ENCODE peak calls at places on chromosomes 5 and 9, in six cellular contexts. One of them, this sample, is unnamed. For H3K36me3, the result is how much of the 10 kb centered on the place peaks cover.

GRCh38 chr9:33740075-33740474 is 55.3 kb upstream of the PRSS3 start:
- DNase-seq in H1: no peak
- DNase-seq in IMR-90: no peak
- DNase-seq in mesenchymal stem cell: no peak
- DNase-seq in neuronal stem cell: no peak
- DNase-seq in trophoblast cell: no peak
- DNase-seq in this sample: no peak

GRCh38 chr5:53071738-53072137 is 37.8 kb downstream of the MOCS2 start:
- DNase-seq in IMR-90: peak
- DNase-seq in H1: no peak
- DNase-seq in trophoblast cell: no peak
- DNase-seq in neuronal stem cell: no peak
- DNase-seq in mesenchymal stem cell: peak
- DNase-seq in this sample: no peak

GRCh38 chr5:172637122-172637580 is 3.9 kb upstream of the NEURL1B start:
- DNase-seq in H1: no peak
- DNase-seq in mesenchymal stem cell: no peak
- DNase-seq in neuronal stem cell: no peak
- DNase-seq in trophoblast cell: no peak
- DNase-seq in IMR-90: no peak
- DNase-seq in this sample: no peak

GRCh38 chr9:127168756-127169506 is 46.5 kb upstream of the ANGPTL2 start:
- DNase-seq in mesenchymal stem cell: no peak
- DNase-seq in trophoblast cell: no peak
- DNase-seq in IMR-90: no peak
- DNase-seq in neuronal stem cell: no peak
- DNase-seq in H1: no peak
- DNase-seq in this sample: no peak

GRCh38 chr5:43193952-43194321 is 1.9 kb downstream of the NIM1K start:
- DNase-seq in neuronal stem cell: no peak
- DNase-seq in trophoblast cell: no peak
- DNase-seq in IMR-90: no peak
- DNase-seq in mesenchymal stem cell: no peak
- DNase-seq in H1: no peak
- DNase-seq in this sample: peak

GRCh38 chr9:121201045-121201737 is 478 bp downstream of the RAB14 start:
- DNase-seq in IMR-90: no peak
- DNase-seq in mesenchymal stem cell: no peak
- DNase-seq in neuronal stem cell: peak
- DNase-seq in trophoblast cell: no peak
- DNase-seq in H1: peak
- DNase-seq in this sample: peak

GRCh38 chr5:158522001-158522400 is 577.7 kb downstream of the EBF1 start:
- DNase-seq in mesenchymal stem cell: no peak
- DNase-seq in trophoblast cell: no peak
- DNase-seq in neuronal stem cell: no peak
- DNase-seq in H1: no peak
- DNase-seq in IMR-90: peak
- DNase-seq in this sample: no peak

GRCh38 chr5:102731704-102732103 is 23.4 kb upstream of the PAM start:
- DNase-seq in neuronal stem cell: no peak
- DNase-seq in IMR-90: no peak
- DNase-seq in trophoblast cell: no peak
- DNase-seq in H1: no peak
- DNase-seq in mesenchymal stem cell: no peak
- DNase-seq in this sample: no peak

GRCh38 chr9:110007477-110008270 is 200.3 kb downstream of the C9orf152 start:
- DNase-seq in mesenchymal stem cell: no peak
- DNase-seq in IMR-90: peak
- DNase-seq in neuronal stem cell: no peak
- DNase-seq in H1: no peak
- DNase-seq in trophoblast cell: peak
- DNase-seq in this sample: no peak

GRCh38 chr9:23492126-23493002 is 333.7 kb downstream of the ELAVL2 start:
- DNase-seq in mesenchymal stem cell: peak
- DNase-seq in IMR-90: peak
- DNase-seq in trophoblast cell: no peak
- DNase-seq in neuronal stem cell: peak
- DNase-seq in H1: no peak
- DNase-seq in this sample: peak

GRCh38 chr5:178086266-178086665 is 27.1 kb upstream of the N4BP3 start:
- DNase-seq in mesenchymal stem cell: no peak
- DNase-seq in neuronal stem cell: no peak
- DNase-seq in IMR-90: no peak
- DNase-seq in trophoblast cell: peak
- DNase-seq in H1: peak
- DNase-seq in this sample: no peak

GRCh38 chr5:10261065-10261464 is 11.0 kb downstream of the CCT5 start:
- DNase-seq in neuronal stem cell: no peak
- DNase-seq in IMR-90: no peak
- DNase-seq in mesenchymal stem cell: no peak
- DNase-seq in H1: no peak
- DNase-seq in trophoblast cell: no peak
- DNase-seq in this sample: no peak

GRCh38 chr9:91852801-91853347 is 97.2 kb downstream of the ROR2 start:
- DNase-seq in mesenchymal stem cell: no peak
- DNase-seq in neuronal stem cell: no peak
- DNase-seq in trophoblast cell: no peak
- DNase-seq in IMR-90: no peak
- DNase-seq in H1: no peak
- DNase-seq in this sample: no peak

GRCh38 chr5:115599502-115599901 is 2.8 kb downstream of the TICAM2 start:
- DNase-seq in IMR-90: peak
- DNase-seq in mesenchymal stem cell: peak
- DNase-seq in trophoblast cell: peak
- DNase-seq in neuronal stem cell: no peak
- DNase-seq in H1: no peak
- DNase-seq in this sample: no peak

GRCh38 chr9:76371901-76372300 is 22.3 kb downstream of the RFK start:
- DNase-seq in mesenchymal stem cell: peak
- DNase-seq in trophoblast cell: no peak
- DNase-seq in IMR-90: peak
- DNase-seq in neuronal stem cell: no peak
- DNase-seq in H1: no peak
- DNase-seq in this sample: peak

GRCh38 chr5:66171349-66172344 is 27.5 kb downstream of the SREK1 start:
- DNase-seq in mesenchymal stem cell: peak
- DNase-seq in H1: no peak
- DNase-seq in trophoblast cell: peak
- DNase-seq in IMR-90: peak
- DNase-seq in neuronal stem cell: no peak
- DNase-seq in this sample: peak

GRCh38 chr5:69129413-69129812 is 35.6 kb downstream of the SLC30A5 start:
- DNase-seq in mesenchymal stem cell: peak
- DNase-seq in H1: no peak
- DNase-seq in trophoblast cell: peak
- DNase-seq in neuronal stem cell: no peak
- DNase-seq in IMR-90: peak
- DNase-seq in this sample: no peak

GRCh38 chr5:168404366-168404765 is 81.9 kb upstream of the RARS1 start:
- DNase-seq in neuronal stem cell: no peak
- DNase-seq in trophoblast cell: no peak
- DNase-seq in H1: no peak
- DNase-seq in IMR-90: peak
- DNase-seq in mesenchymal stem cell: peak
- DNase-seq in this sample: no peak

GRCh38 chr9:125843646-125844045 is 96.5 kb downstream of the PBX3 start:
- DNase-seq in H1: no peak
- DNase-seq in neuronal stem cell: no peak
- DNase-seq in IMR-90: peak
- DNase-seq in mesenchymal stem cell: no peak
- DNase-seq in trophoblast cell: no peak
- DNase-seq in this sample: peak

GRCh38 chr5:150217041-150217440 is 27.2 kb downstream of the SLC6A7 start:
- DNase-seq in H1: no peak
- DNase-seq in trophoblast cell: no peak
- DNase-seq in mesenchymal stem cell: no peak
- DNase-seq in IMR-90: no peak
- DNase-seq in neuronal stem cell: no peak
- DNase-seq in this sample: no peak

GRCh38 chr5:122313001-122313402 is 965 bp downstream of the SNCAIP start:
- DNase-seq in neuronal stem cell: peak
- DNase-seq in H1: no peak
- DNase-seq in trophoblast cell: no peak
- DNase-seq in mesenchymal stem cell: peak
- DNase-seq in IMR-90: peak
- DNase-seq in this sample: no peak

GRCh38 chr9:78541868-78542267 is 244.9 kb downstream of the PSAT1 start:
- DNase-seq in H1: no peak
- DNase-seq in mesenchymal stem cell: no peak
- DNase-seq in trophoblast cell: no peak
- DNase-seq in IMR-90: peak
- DNase-seq in neuronal stem cell: no peak
- DNase-seq in this sample: no peak

GRCh38 chr5:143225511-143225910 is 178.0 kb downstream of the NR3C1 start:
- DNase-seq in trophoblast cell: no peak
- DNase-seq in IMR-90: no peak
- DNase-seq in neuronal stem cell: no peak
- DNase-seq in mesenchymal stem cell: no peak
- DNase-seq in H1: no peak
- DNase-seq in this sample: no peak

GRCh38 chr5:141672071-141672855 is 9.8 kb downstream of the ARAP3 start:
- DNase-seq in H1: no peak
- DNase-seq in neuronal stem cell: no peak
- DNase-seq in trophoblast cell: no peak
- DNase-seq in mesenchymal stem cell: no peak
- DNase-seq in IMR-90: no peak
- DNase-seq in this sample: no peak

GRCh38 chr5:17022296-17022695 is 86.2 kb upstream of the MYO10 start:
- DNase-seq in trophoblast cell: no peak
- DNase-seq in H1: no peak
- DNase-seq in neuronal stem cell: no peak
- DNase-seq in mesenchymal stem cell: peak
- DNase-seq in IMR-90: no peak
- DNase-seq in this sample: no peak

GRCh38 chr5:51386916-51387853 is 3.9 kb downstream of the ISL1 start:
- DNase-seq in trophoblast cell: no peak
- DNase-seq in mesenchymal stem cell: peak
- DNase-seq in IMR-90: no peak
- DNase-seq in H1: peak
- DNase-seq in neuronal stem cell: peak
- DNase-seq in this sample: peak

GRCh38 chr9:96185518-96186156 is 116.3 kb downstream of the HSD17B3 start:
- DNase-seq in H1: no peak
- DNase-seq in IMR-90: no peak
- DNase-seq in neuronal stem cell: no peak
- DNase-seq in mesenchymal stem cell: no peak
- DNase-seq in trophoblast cell: no peak
- DNase-seq in this sample: no peak

GRCh38 chr5:73104326-73104725 is 16.0 kb upstream of the TMEM171 start:
- DNase-seq in trophoblast cell: no peak
- DNase-seq in neuronal stem cell: no peak
- DNase-seq in IMR-90: no peak
- DNase-seq in mesenchymal stem cell: no peak
- DNase-seq in H1: no peak
- DNase-seq in this sample: no peak

GRCh38 chr5:71637133-71637532 is 50.0 kb downstream of the MCCC2 start:
- DNase-seq in IMR-90: no peak
- DNase-seq in H1: no peak
- DNase-seq in mesenchymal stem cell: no peak
- DNase-seq in trophoblast cell: no peak
- DNase-seq in neuronal stem cell: no peak
- DNase-seq in this sample: no peak
- H3K36me3 ChIP-seq in IMR-90: under half
- H3K36me3 ChIP-seq in H1: half or more
- H3K36me3 ChIP-seq in mesenchymal stem cell: half or more
- H3K36me3 ChIP-seq in trophoblast cell: under half
- H3K36me3 ChIP-seq in neuronal stem cell: under half
- H3K36me3 ChIP-seq in this sample: under half

DNA sequence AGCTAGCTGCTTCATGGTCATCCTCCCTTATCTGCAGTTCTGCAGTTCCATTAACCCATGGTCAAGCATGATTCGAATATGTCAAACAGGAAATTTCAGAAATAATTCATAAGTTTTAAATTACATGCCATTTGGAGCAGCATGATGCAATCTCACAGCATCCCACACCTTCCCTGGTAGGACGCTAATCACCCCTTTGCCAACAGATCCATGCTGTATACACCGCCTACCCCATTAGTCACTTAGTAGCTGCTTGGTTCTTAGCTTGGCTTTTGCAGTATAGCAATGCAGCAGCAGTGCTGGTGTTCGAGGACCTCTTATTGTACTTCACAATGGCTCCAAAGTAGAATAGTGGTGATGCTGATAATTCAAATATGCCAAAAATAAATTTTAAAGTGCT is 739.7 kb upstream of the CDH9 start:
- DNase-seq in trophoblast cell: no peak
- DNase-seq in H1: no peak
- DNase-seq in neuronal stem cell: no peak
- DNase-seq in mesenchymal stem cell: no peak
- DNase-seq in IMR-90: no peak
- DNase-seq in this sample: peak
- H4K8ac ChIP-seq in trophoblast cell: no peak
- H4K8ac ChIP-seq in H1: no peak
- H4K8ac ChIP-seq in neuronal stem cell: no peak
- H4K8ac ChIP-seq in mesenchymal stem cell: no peak
- H4K8ac ChIP-seq in IMR-90: no peak
- H4K8ac ChIP-seq in this sample: no peak

GRCh38 chr9:130880599-130881220 is 15.9 kb downstream of the QRFP start:
- DNase-seq in mesenchymal stem cell: no peak
- DNase-seq in neuronal stem cell: no peak
- DNase-seq in IMR-90: no peak
- DNase-seq in trophoblast cell: no peak
- DNase-seq in H1: no peak
- DNase-seq in this sample: no peak
- H3K36me3 ChIP-seq in mesenchymal stem cell: half or more
- H3K36me3 ChIP-seq in neuronal stem cell: half or more
- H3K36me3 ChIP-seq in IMR-90: half or more
- H3K36me3 ChIP-seq in trophoblast cell: half or more
- H3K36me3 ChIP-seq in H1: half or more
- H3K36me3 ChIP-seq in this sample: under half

GRCh38 chr5:78540335-78541057 is 108.1 kb downstream of the LHFPL2 start:
- DNase-seq in H1: no peak
- DNase-seq in trophoblast cell: no peak
- DNase-seq in IMR-90: no peak
- DNase-seq in neuronal stem cell: no peak
- DNase-seq in mesenchymal stem cell: no peak
- DNase-seq in this sample: no peak

GRCh38 chr5:78537406-78537805 is 111.2 kb downstream of the LHFPL2 start:
- DNase-seq in mesenchymal stem cell: no peak
- DNase-seq in trophoblast cell: no peak
- DNase-seq in IMR-90: no peak
- DNase-seq in neuronal stem cell: no peak
- DNase-seq in H1: no peak
- DNase-seq in this sample: no peak

GRCh38 chr5:78536797-78537196 is 111.8 kb downstream of the LHFPL2 start:
- DNase-seq in H1: no peak
- DNase-seq in neuronal stem cell: no peak
- DNase-seq in trophoblast cell: no peak
- DNase-seq in IMR-90: no peak
- DNase-seq in mesenchymal stem cell: no peak
- DNase-seq in this sample: no peak

GRCh38 chr5:78537821-78538220 is 110.8 kb downstream of the LHFPL2 start:
- DNase-seq in IMR-90: peak
- DNase-seq in trophoblast cell: peak
- DNase-seq in neuronal stem cell: no peak
- DNase-seq in H1: no peak
- DNase-seq in mesenchymal stem cell: peak
- DNase-seq in this sample: peak

GRCh38 chr5:78538240-78538850 is 110.2 kb downstream of the LHFPL2 start:
- DNase-seq in neuronal stem cell: no peak
- DNase-seq in H1: no peak
- DNase-seq in mesenchymal stem cell: no peak
- DNase-seq in IMR-90: no peak
- DNase-seq in trophoblast cell: no peak
- DNase-seq in this sample: no peak
- H4K8ac ChIP-seq in neuronal stem cell: peak
- H4K8ac ChIP-seq in H1: no peak
- H4K8ac ChIP-seq in mesenchymal stem cell: no peak
- H4K8ac ChIP-seq in IMR-90: no peak
- H4K8ac ChIP-seq in trophoblast cell: no peak
- H4K8ac ChIP-seq in this sample: no peak

This sample was measured in mesendoderm.